ENCODE peak calls at places on chromosomes 11 and 22, in five cellular contexts. T is fibroblast of lung, X is germinal center, L is cardiac fibroblast, Q is Right ventricle myocardium superior. J is an unnamed sample.

GRCh38 chr11:128188346-128189115 is 398.8 kb downstream of the ETS1 start:
- DNase-seq in X (no peak), L (peak; percentile 47), T (no peak), Q (no peak), J (no peak)

GRCh38 chr22:49659924-49660315 is 167.8 kb downstream of the BRD1 start:
- DNase-seq in T (no peak), L (no peak), X (no peak), Q (no peak), J (no peak)

GRCh38 chr11:68706237-68706636 is 21.9 kb downstream of the GAL start:
- DNase-seq in T (no peak), L (no peak), X (no peak), Q (no peak), J (no peak)

GRCh38 chr11:93606721-93607120 is 54.8 kb upstream of the CEP295 start:
- DNase-seq in T (no peak), L (no peak), Q (no peak), X (no peak), J (no peak)

GRCh38 chr22:37337204-37337943 is 55.1 kb downstream of the CYTH4 start:
- DNase-seq in Q (no peak), T (peak; percentile 49), L (peak; percentile 45), X (no peak), J (no peak)

GRCh38 chr22:29061773-29062172 is at the start of gene C22orf31:
- DNase-seq in T (no peak), L (peak; percentile 19), X (no peak), Q (no peak), J (no peak)

GRCh38 chr22:43385770-43386641 is 25.8 kb upstream of the MPPED1 start:
- DNase-seq in Q (peak; percentile 86), L (peak; percentile 82), X (peak; percentile 83), T (peak; percentile 72), J (peak; percentile 84)

GRCh38 chr11:84103096-84103495 is 816.9 kb upstream of the CCDC90B start:
- DNase-seq in Q (no peak), X (no peak), L (no peak), T (no peak), J (no peak)

GRCh38 chr22:49207008-49207775 is 620.5 kb downstream of the BRD1 start:
- DNase-seq in L (no peak), Q (no peak), T (no peak), X (no peak), J (peak; percentile 29)

GRCh38 chr11:9755561-9755960 is 91.7 kb downstream of the SWAP70 start:
- DNase-seq in Q (no peak), X (no peak), T (peak; percentile 40), L (peak; percentile 67), J (no peak)

GRCh38 chr11:95853138-95853537 is 62.8 kb downstream of the CEP57 start:
- DNase-seq in Q (no peak), X (no peak), L (no peak), T (no peak), J (no peak)

GRCh38 chr11:69301491-69302401 is 7.8 kb downstream of the MYEOV start:
- DNase-seq in L (no peak), T (peak; percentile 72), Q (no peak), X (no peak), J (no peak)

GRCh38 chr11:12901874-12902481 is 107.1 kb upstream of the RASSF10 start:
- DNase-seq in T (no peak), Q (no peak), X (no peak), L (no peak), J (no peak)

GRCh38 chr11:111735262-111736116 is 30.7 kb downstream of the PPP2R1B start:
- DNase-seq in Q (peak; percentile 85), T (peak; percentile 99), L (peak; percentile 99), X (no peak), J (no peak)